ENCODE peak calls at places on chromosomes 5 and 9, in nine cellular contexts. X, Q, D, M, H, K, Y, C and P are unnamed samples.

GRCh38 chr5:29387384-29387783 is 1806.1 kb upstream of the CDH6 start:
- DNase-seq in H (no peak), D (no peak), Q (no peak), M (no peak), X (no peak), C (no peak), Y (no peak), K (no peak), P (no peak)

GRCh38 chr9:83536332-83536731 is 1.9 kb downstream of the FRMD3 start:
- DNase-seq in Q (no peak), K (no peak), Y (no peak), X (no peak), D (no peak), C (no peak), H (no peak), M (no peak), P (no peak)

GRCh38 chr5:175747539-175748060 is 89.7 kb downstream of the HRH2 start:
- DNase-seq in Y (no peak), C (no peak), D (no peak), K (no peak), Q (no peak), H (no peak), X (no peak), M (no peak), P (no peak)

GRCh38 chr9:114155263-114155966 is at the start of gene COL27A1:
- DNase-seq in M (peak), D (peak), K (peak), Y (peak), C (peak), Q (peak), H (peak), X (peak), P (peak)

GRCh38 chr9:72129271-72130156 is 19.7 kb upstream of the GDA start:
- DNase-seq in X (peak), Y (no peak), Q (no peak), C (no peak), M (no peak), H (no peak), D (no peak), K (peak), P (no peak)

GRCh38 chr9:87547665-87548064 is 50.0 kb downstream of the DAPK1 start:
- DNase-seq in C (no peak), H (no peak), Y (no peak), D (no peak), X (peak), K (peak), Q (no peak), M (no peak), P (no peak)

GRCh38 chr5:96997265-96997859 is 61.5 kb downstream of the LNPEP start:
- DNase-seq in H (peak), K (no peak), X (peak), Y (no peak), D (peak), C (peak), Q (peak), M (no peak), P (no peak)

GRCh38 chr9:69174645-69175487 is 789 bp downstream of the TJP2 start:
- DNase-seq in M (no peak), C (peak), D (no peak), K (no peak), Y (peak), H (peak), Q (peak), X (peak), P (peak)

GRCh38 chr9:122129969-122130368 is 29.6 kb downstream of the NDUFA8 start:
- DNase-seq in H (no peak), Q (no peak), C (no peak), K (no peak), X (no peak), Y (no peak), M (no peak), D (no peak), P (no peak)

GRCh38 chr5:5360363-5360762 is 62.1 kb upstream of the ICE1 start:
- DNase-seq in Q (no peak), Y (no peak), D (no peak), H (no peak), K (no peak), X (no peak), M (no peak), C (no peak), P (no peak)

GRCh38 chr5:72378636-72379289 is 58.6 kb downstream of the PTCD2 start:
- DNase-seq in X (no peak), C (no peak), M (no peak), D (peak), Q (peak), Y (no peak), K (no peak), H (peak), P (no peak)

GRCh38 chr5:113142186-113142585 is 165.6 kb downstream of the DCP2 start:
- DNase-seq in Y (no peak), X (no peak), C (no peak), K (no peak), M (no peak), Q (no peak), D (no peak), H (no peak), P (no peak)

GRCh38 chr5:16673241-16673998 is 56.6 kb upstream of the RETREG1 start:
- DNase-seq in Q (no peak), K (no peak), D (no peak), C (no peak), Y (no peak), X (no peak), M (no peak), H (no peak), P (peak)

DNA sequence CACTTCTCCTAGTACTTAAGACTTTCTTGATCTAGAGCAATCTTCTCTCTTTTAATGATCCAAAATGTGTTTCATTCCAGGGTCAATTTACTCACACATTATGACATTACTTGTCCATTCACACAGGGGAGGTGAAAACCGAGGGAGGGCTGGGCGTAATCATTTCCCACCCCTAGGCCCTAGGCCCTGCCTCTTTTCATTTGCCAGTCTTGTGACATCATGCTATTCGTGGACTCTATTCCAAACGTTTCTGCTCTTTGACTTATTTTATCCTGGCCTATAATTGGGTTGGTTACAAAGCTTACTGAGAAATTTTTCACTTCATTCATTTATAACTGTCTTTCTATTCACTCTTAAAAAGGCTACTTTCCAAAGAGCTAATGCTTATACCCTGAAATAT is 2.4 kb downstream of the DCAF12 start:
- DNase-seq in D (no peak), K (no peak), M (no peak), C (no peak), Q (no peak), H (no peak), X (no peak), Y (peak), P (no peak)
- H3K4me3 ChIP-seq in D (no peak), K (no peak), M (no peak), C (no peak), Q (no peak), H (no peak), X (no peak), Y (no peak), P (no peak)

GRCh38 chr9:37574996-37575395 is 1.2 kb downstream of the FBXO10 start:
- DNase-seq in Q (no peak), X (no peak), H (peak), Y (no peak), K (no peak), M (no peak), D (no peak), C (no peak), P (no peak)
- H3K27ac ChIP-seq in Q (no peak), X (peak), H (no peak), Y (peak), K (peak), M (no peak), D (no peak), C (peak), P (peak)

DNA sequence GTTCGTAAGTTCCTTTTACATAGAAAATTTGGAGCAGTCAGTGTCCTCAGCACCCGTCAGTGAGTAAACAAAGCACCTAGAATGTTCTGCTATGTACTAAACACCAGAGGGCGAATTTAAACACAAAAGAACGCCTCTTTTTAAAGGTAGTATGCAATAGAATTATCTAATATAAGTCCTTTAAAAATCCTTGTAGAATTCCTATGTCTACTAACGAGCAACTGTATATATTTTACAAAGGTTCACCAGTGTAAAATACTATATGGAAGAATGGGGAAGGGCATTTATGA is 499 bp upstream of the TMEM232 start:
- DNase-seq in Q (no peak), C (no peak), Y (no peak), X (no peak), D (no peak), K (no peak), M (no peak), H (no peak), P (no peak)
- H3K4me3 ChIP-seq in Q (no peak), C (peak), Y (peak), X (peak), D (peak), K (peak), M (peak), H (peak), P (peak)

GRCh38 chr9:124392254-124392653 is 23.0 kb downstream of the PSMB7 start:
- DNase-seq in H (no peak), X (no peak), M (peak), K (no peak), D (no peak), C (no peak), Q (no peak), Y (no peak), P (no peak)
- H3K27ac ChIP-seq in H (peak), X (no peak), M (no peak), K (no peak), D (peak), C (no peak), Q (no peak), Y (no peak), P (no peak)